ENCODE peak calls at places on chromosome 13, in ten cellular contexts. L is mucosa of descending colon; X is EL; C is activated naive CD8-positive, alpha-beta T cell treated with anti-CD3 and anti-CD28 coated beads, Interleukin-2, amount 50 U/mL, for 24 hours; E is cardiac muscle cell; F is stimulated activated CD8-positive, alpha-beta memory T cell treated with anti-CD3 and anti-CD28 coated beads, Interleukin-7, amount 100 ng/mL, for 1 hour; M is pancreas; G is naive B cell; I is activated CD4-positive, alpha-beta T cell treated with anti-CD3 and anti-CD28 coated beads for 1 hour; Z is left ventricle myocardium inferior. A is an unnamed sample.

GRCh38 chr13:100291626-100292025 is 202.7 kb downstream of the PCCA start:
- DNase-seq in L (no peak), Z (no peak), I (no peak), G (no peak), F (no peak), C (no peak), X (no peak), E (no peak), M (no peak), A (no peak)

GRCh38 chr13:47426126-47426849 is 529.4 kb upstream of the HTR2A start:
- DNase-seq in G (no peak), M (no peak), I (no peak), X (peak; percentile 50), E (peak; percentile 57), F (no peak), Z (peak; percentile 16), L (no peak), C (no peak), A (no peak)

GRCh38 chr13:98484289-98485219 is 92.4 kb downstream of the STK24 start:
- DNase-seq in C (peak; percentile 65), Z (peak; percentile 51), G (no peak), X (peak; percentile 97), M (peak; percentile 74), F (peak; percentile 24), L (peak; percentile 79), E (peak; percentile 87), I (peak; percentile 51), A (peak; percentile 11)

GRCh38 chr13:112894423-112894672 is 74.7 kb upstream of the MCF2L start:
- DNase-seq in G (no peak), I (no peak), L (no peak), M (no peak), E (no peak), C (no peak), X (no peak), F (no peak), Z (no peak), A (no peak)

GRCh38 chr13:29294869-29295268 is 300.6 kb downstream of the SLC7A1 start:
- DNase-seq in M (no peak), X (no peak), Z (no peak), E (no peak), F (no peak), G (no peak), I (no peak), C (no peak), L (no peak), A (no peak)

GRCh38 chr13:56378566-56378965 is 762.2 kb upstream of the PRR20A start:
- DNase-seq in E (no peak), L (no peak), F (no peak), Z (no peak), X (no peak), M (no peak), C (no peak), I (no peak), G (no peak), A (no peak)

GRCh38 chr13:69565334-69565733 is 542.3 kb upstream of the ATXN8OS start:
- DNase-seq in F (no peak), C (no peak), E (peak; percentile 0), L (no peak), M (no peak), I (no peak), Z (no peak), X (no peak), G (no peak), A (no peak)

GRCh38 chr13:58024103-58024502 is 392.6 kb downstream of the PCDH17 start:
- DNase-seq in E (no peak), L (no peak), I (no peak), C (no peak), M (no peak), G (no peak), X (no peak), Z (no peak), F (no peak), A (no peak)

GRCh38 chr13:90414691-90415596 is 932.5 kb upstream of the MIR17HG start:
- DNase-seq in L (no peak), C (no peak), F (no peak), M (no peak), I (no peak), G (no peak), Z (no peak), E (peak; percentile 70), X (peak; percentile 78), A (no peak)

GRCh38 chr13:44294868-44295267 is 78.8 kb upstream of the SERP2 start:
- DNase-seq in E (no peak), M (no peak), X (no peak), L (no peak), G (no peak), Z (no peak), C (no peak), I (no peak), F (no peak), A (no peak)

GRCh38 chr13:67623630-67624029 is 393.5 kb upstream of the PCDH9 start:
- DNase-seq in G (no peak), I (no peak), X (no peak), M (no peak), Z (no peak), C (no peak), L (no peak), F (no peak), E (no peak), A (no peak)

GRCh38 chr13:102721800-102722231 is 27.0 kb upstream of the METTL21C start:
- DNase-seq in F (no peak), I (no peak), E (peak; percentile 56), L (no peak), M (no peak), C (no peak), Z (no peak), X (peak; percentile 29), G (no peak), A (no peak)

GRCh38 chr13:77544365-77544764 is 8.9 kb downstream of the SCEL start:
- DNase-seq in L (no peak), C (no peak), I (no peak), M (no peak), F (no peak), X (peak; percentile 21), E (peak; percentile 85), G (no peak), Z (peak; percentile 72), A (no peak)

GRCh38 chr13:67120872-67121531 is 109.1 kb downstream of the PCDH9 start:
- DNase-seq in L (no peak), X (peak; percentile 61), G (no peak), I (no peak), Z (no peak), F (no peak), E (no peak), C (no peak), M (no peak), A (no peak)

GRCh38 chr13:91313103-91313502 is 34.4 kb upstream of the MIR17HG start:
- DNase-seq in F (no peak), C (no peak), Z (no peak), L (no peak), I (no peak), M (no peak), E (peak; percentile 30), G (peak; percentile 16), X (peak; percentile 2), A (no peak)

GRCh38 chr13:75881109-75881775 is 245.1 kb downstream of the LMO7 start:
- DNase-seq in L (no peak), X (no peak), I (no peak), F (no peak), E (no peak), C (no peak), M (no peak), Z (no peak), G (no peak), A (no peak)

GRCh38 chr13:107252428-107252827 is 684.5 kb upstream of the ARGLU1 start:
- DNase-seq in G (no peak), F (no peak), X (no peak), Z (no peak), M (no peak), C (no peak), L (no peak), I (no peak), E (no peak), A (no peak)

GRCh38 chr13:95492044-95492801 is 60.3 kb upstream of the CLDN10 start:
- DNase-seq in L (peak; percentile 85), Z (no peak), I (no peak), M (no peak), E (no peak), F (no peak), C (no peak), G (no peak), X (no peak), A (no peak)

GRCh38 chr13:111599791-111600190 is 279.3 kb downstream of the TEX29 start:
- DNase-seq in G (no peak), F (no peak), Z (no peak), X (no peak), C (no peak), I (no peak), M (no peak), L (no peak), E (no peak), A (no peak)

GRCh38 chr13:99955107-99955746 is 16.3 kb downstream of the ZIC5 start:
- DNase-seq in C (no peak), L (no peak), E (no peak), G (no peak), Z (no peak), I (no peak), F (no peak), M (no peak), X (no peak), A (no peak)